ENCODE peak calls at places on chromosomes 1 and 21, in six cellular contexts. E, U, K, C, Q and X are unnamed samples.

GRCh38 chr1:25056536-25056935 is 126.5 kb upstream of the RUNX3 start:
- DNase-seq in E (no peak), U (no peak), K (no peak), C (no peak), Q (no peak), X (no peak)

GRCh38 chr1:153957744-153958110 is 685 bp downstream of the CRTC2 start:
- DNase-seq in E (no peak), U (no peak), K (no peak), C (no peak), Q (peak), X (no peak)

GRCh38 chr1:55826413-55827080 is 611.4 kb upstream of the USP24 start:
- DNase-seq in E (no peak), U (no peak), K (no peak), C (no peak), Q (no peak), X (no peak)

GRCh38 chr21:29538115-29538514 is 239.4 kb downstream of the BACH1 start:
- DNase-seq in E (no peak), U (no peak), K (no peak), C (no peak), Q (no peak), X (no peak)

GRCh38 chr21:21203822-21204339 is 205.7 kb downstream of the NCAM2 start:
- DNase-seq in E (no peak), U (no peak), K (no peak), C (no peak), Q (no peak), X (no peak)

GRCh38 chr1:234865171-234866006 is 255.4 kb upstream of the IRF2BP2 start:
- DNase-seq in E (no peak), U (no peak), K (no peak), C (no peak), Q (no peak), X (no peak)

GRCh38 chr21:26842976-26843911 is 2.0 kb downstream of the ADAMTS1 start:
- DNase-seq in E (no peak), U (peak), K (peak), C (peak), Q (peak), X (no peak)

GRCh38 chr1:48692235-48692634 is 84.5 kb downstream of the BEND5 start:
- DNase-seq in E (no peak), U (no peak), K (no peak), C (no peak), Q (no peak), X (no peak)

DNA sequence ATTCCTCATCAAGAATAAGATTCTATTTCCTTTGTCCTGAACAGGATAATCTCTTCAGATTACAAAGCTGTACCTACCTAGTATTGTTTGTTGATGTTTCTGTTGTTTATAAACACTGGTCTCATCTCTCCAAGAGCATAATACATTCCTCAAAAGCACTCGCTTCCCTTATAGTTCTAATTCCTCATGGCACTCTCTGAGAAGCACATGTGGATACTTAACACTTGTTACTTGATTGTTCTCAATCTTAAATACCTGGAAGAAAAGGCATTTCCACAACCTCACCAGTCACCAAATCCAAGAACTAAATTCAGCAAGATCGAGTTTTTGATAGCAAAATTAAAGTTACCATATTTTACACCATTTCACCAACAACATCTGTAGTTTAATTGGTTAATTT is 145.9 kb upstream of the DUSP10 start:
- DNase-seq in E (no peak), U (no peak), K (no peak), C (no peak), Q (no peak), X (no peak)
- H3K27ac ChIP-seq in E (no peak), U (no peak), K (no peak), C (no peak), Q (no peak), X (no peak)

GRCh38 chr1:80657707-80658106 is 1143.0 kb upstream of the ADGRL2 start:
- DNase-seq in E (no peak), U (no peak), K (no peak), C (no peak), Q (no peak), X (no peak)

GRCh38 chr1:80656628-80657019 is 1144.1 kb upstream of the ADGRL2 start:
- DNase-seq in E (no peak), U (no peak), K (no peak), C (no peak), Q (no peak), X (no peak)

GRCh38 chr1:80656011-80656627 is 1144.6 kb upstream of the ADGRL2 start:
- DNase-seq in E (no peak), U (no peak), K (no peak), C (no peak), Q (no peak), X (no peak)

DNA sequence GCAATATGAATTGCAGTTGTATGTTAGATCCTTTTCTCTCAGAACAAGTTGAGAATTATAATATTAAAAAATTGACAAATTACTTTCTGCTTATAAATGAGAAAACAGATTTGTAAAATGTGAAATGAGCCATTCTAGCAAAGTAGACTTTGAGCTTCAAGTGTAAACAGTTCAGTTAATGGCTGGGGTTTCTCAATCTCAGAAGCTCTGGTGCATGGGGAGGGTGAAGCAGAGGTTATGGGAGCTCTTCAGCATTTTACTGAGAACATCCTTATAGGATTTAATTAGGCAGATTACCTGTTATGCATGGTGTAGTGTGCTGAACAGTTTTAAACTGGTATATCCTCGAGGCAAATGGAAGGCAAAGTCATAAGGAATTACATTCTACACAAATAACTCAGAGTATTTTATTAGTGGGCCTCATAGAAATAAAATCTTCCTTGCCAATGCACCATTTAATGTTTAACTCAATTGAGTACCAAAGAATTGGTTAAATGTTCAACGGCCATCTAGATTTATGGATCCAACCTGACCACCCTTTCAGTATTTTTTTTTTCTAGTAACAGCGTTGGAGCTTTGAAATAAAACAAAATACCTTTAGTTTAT is 1143.6 kb upstream of the ADGRL2 start:
- DNase-seq in E (no peak), U (no peak), K (no peak), C (no peak), Q (no peak), X (no peak)
- H3K27ac ChIP-seq in E (no peak), U (no peak), K (no peak), C (no peak), Q (no peak), X (no peak)

DNA sequence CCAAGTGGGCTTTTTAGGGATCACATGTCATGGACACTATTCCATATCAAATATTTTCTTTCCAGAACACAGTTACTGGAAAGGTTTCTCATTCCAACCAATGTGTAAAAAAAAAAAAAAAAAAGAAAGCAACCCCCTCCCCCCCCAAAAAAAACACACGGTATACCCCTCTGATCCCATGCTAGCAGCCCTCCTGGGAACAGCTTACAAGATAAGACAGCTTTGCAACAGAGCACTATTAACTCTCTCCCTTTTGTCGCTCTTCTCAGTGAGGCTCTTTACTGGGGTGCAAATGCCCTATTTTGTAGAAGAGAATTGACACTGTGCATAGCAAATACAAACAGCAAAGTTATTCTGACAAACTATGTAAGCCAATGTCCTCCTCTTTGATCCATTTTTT is 161.2 kb downstream of the NTMT2 start:
- DNase-seq in E (no peak), U (no peak), K (no peak), C (no peak), Q (no peak), X (no peak)
- H3K27ac ChIP-seq in E (no peak), U (no peak), K (no peak), C (no peak), Q (no peak), X (no peak)

GRCh38 chr1:231138221-231138620 is 23.6 kb upstream of the TRIM67 start:
- DNase-seq in E (no peak), U (no peak), K (no peak), C (no peak), Q (no peak), X (no peak)

GRCh38 chr1:231134624-231135023 is 27.2 kb upstream of the TRIM67 start:
- DNase-seq in E (no peak), U (no peak), K (no peak), C (no peak), Q (no peak), X (no peak)

GRCh38 chr1:231139659-231140650 is 21.9 kb upstream of the TRIM67 start:
- DNase-seq in E (no peak), U (no peak), K (no peak), C (no peak), Q (no peak), X (no peak)

DNA sequence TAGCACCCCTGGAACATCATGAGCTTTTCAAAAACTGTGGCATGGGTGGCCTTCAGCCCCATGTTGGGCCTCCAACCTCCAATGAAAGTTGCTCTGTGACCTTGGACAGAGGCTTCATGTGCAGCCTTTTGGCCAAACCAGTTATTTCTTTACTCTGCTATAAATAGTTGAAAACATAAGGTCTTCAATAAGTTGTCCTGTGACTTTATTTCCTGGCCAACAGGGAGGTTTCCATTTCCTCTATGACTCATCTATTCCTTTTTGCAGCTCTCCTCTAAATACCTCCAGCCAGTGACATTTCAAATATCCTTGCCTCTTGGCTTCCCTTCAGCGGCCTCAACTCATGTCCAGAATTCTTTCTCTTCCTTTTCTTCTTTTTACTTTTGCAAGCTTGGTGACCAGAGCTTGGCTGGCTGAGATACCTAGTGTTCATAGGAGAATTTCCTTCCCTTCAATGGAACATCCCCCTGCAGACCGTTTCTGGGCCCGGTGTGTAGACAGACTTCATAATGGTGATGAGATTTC is 22.7 kb upstream of the TRIM67 start:
- DNase-seq in E (no peak), U (no peak), K (no peak), C (no peak), Q (no peak), X (no peak)
- H3K27ac ChIP-seq in E (no peak), U (no peak), K (no peak), C (peak), Q (no peak), X (no peak)

GRCh38 chr21:46057710-46058241 is 40.1 kb upstream of the COL6A2 start:
- DNase-seq in E (no peak), U (no peak), K (no peak), C (no peak), Q (peak), X (no peak)
- H3K27ac ChIP-seq in E (peak), U (no peak), K (peak), C (no peak), Q (peak), X (no peak)

GRCh38 chr1:82395450-82395849 is 594.7 kb downstream of the ADGRL2 start:
- DNase-seq in E (no peak), U (no peak), K (no peak), C (no peak), Q (no peak), X (no peak)

GRCh38 chr1:82390627-82391026 is 589.9 kb downstream of the ADGRL2 start:
- DNase-seq in E (no peak), U (no peak), K (no peak), C (no peak), Q (no peak), X (no peak)

GRCh38 chr1:82392513-82392912 is 591.8 kb downstream of the ADGRL2 start:
- DNase-seq in E (no peak), U (no peak), K (no peak), C (no peak), Q (no peak), X (no peak)

GRCh38 chr1:82391712-82392111 is 591.0 kb downstream of the ADGRL2 start:
- DNase-seq in E (no peak), U (no peak), K (no peak), C (no peak), Q (no peak), X (no peak)

DNA sequence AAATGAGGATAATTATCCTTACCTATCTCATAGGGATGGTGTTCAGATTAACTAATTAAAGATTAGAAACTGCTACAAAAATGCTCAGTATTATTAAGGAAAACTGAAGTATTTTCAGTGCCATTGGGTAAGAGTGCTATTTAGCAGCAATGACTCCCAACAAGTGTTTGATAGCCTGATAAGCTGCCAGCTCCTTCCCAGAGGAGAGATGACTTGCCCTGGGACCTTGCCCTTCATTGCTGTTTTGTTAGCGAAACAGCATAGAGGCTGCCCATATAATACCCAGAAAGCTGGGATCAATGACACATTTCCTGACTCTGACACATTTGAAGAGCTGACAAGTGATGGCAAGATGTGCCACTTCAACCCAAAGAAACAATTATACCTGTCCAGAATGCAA is 592.2 kb downstream of the ADGRL2 start:
- DNase-seq in E (no peak), U (no peak), K (no peak), C (no peak), Q (no peak), X (no peak)
- H3K27ac ChIP-seq in E (no peak), U (no peak), K (no peak), C (no peak), Q (no peak), X (no peak)

GRCh38 chr1:231871471-231871870 is 244.9 kb downstream of the DISC1 start:
- DNase-seq in E (no peak), U (no peak), K (no peak), C (no peak), Q (no peak), X (no peak)
- H3K27ac ChIP-seq in E (no peak), U (no peak), K (no peak), C (no peak), Q (no peak), X (no peak)

DNA sequence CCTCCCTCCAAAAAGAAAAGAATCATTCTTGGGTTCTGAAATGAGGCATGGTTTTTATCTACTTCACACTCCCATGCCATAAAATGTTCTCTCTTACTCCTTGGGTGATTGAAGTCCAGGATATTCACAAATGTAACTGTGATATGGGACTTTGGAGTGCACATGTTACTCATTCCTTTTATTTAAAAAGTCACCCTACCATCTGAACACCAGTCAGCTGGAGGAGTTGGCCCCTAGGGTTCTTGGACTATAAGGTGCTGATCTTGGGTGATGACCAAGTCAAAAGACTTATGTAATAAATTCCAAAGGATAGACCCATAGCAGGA is 128.4 kb downstream of the CLIC6 start:
- DNase-seq in E (no peak), U (no peak), K (no peak), C (no peak), Q (no peak), X (no peak)
- H3K27ac ChIP-seq in E (peak), U (no peak), K (peak), C (peak), Q (no peak), X (no peak)